ENCODE peak calls at places on chromosomes 1 and 21, in four cellular contexts. F is HCT116, S is HepG2, O is K562. N is an unnamed sample.

GRCh38 chr1:114482585-114482984 is 28.4 kb downstream of the TRIM33 start:
- DNase-seq in S (no peak), F (no peak), O (no peak), N (no peak)

GRCh38 chr1:5966543-5967205 is 25.6 kb downstream of the NPHP4 start:
- DNase-seq in O (no peak), S (no peak), F (no peak), N (no peak)

GRCh38 chr1:9542425-9542824 is 3.2 kb downstream of the SLC25A33 start:
- DNase-seq in F (no peak), O (no peak), S (peak; percentile 66), N (no peak)

GRCh38 chr1:112524251-112524650 is 15.5 kb downstream of the WNT2B start:
- DNase-seq in S (no peak), F (no peak), O (no peak), N (no peak)

GRCh38 chr1:96510911-96511310 is 210.7 kb upstream of the PTBP2 start:
- DNase-seq in S (no peak), F (no peak), O (no peak), N (no peak)

GRCh38 chr1:2021550-2021949 is 2.4 kb downstream of the GABRD start:
- DNase-seq in S (no peak), O (no peak), F (no peak), N (no peak)

GRCh38 chr1:214438530-214438929 is 112.9 kb downstream of the PTPN14 start:
- DNase-seq in F (no peak), S (no peak), O (no peak), N (no peak)

GRCh38 chr1:157000686-157001085 is 44.9 kb downstream of the ARHGEF11 start:
- DNase-seq in F (no peak), O (no peak), S (no peak), N (no peak)

GRCh38 chr1:5390497-5390896 is 601.7 kb downstream of the NPHP4 start:
- DNase-seq in S (no peak), F (no peak), O (no peak), N (no peak)

GRCh38 chr21:16280731-16281130 is 550.9 kb downstream of the USP25 start:
- DNase-seq in O (no peak), F (no peak), S (no peak), N (no peak)

GRCh38 chr1:41479000-41479807 is 5.3 kb downstream of the EDN2 start:
- DNase-seq in F (no peak), O (no peak), S (no peak), N (no peak)

GRCh38 chr1:59418361-59418760 is 121.5 kb downstream of the FGGY start:
- DNase-seq in F (no peak), O (no peak), S (no peak), N (no peak)

GRCh38 chr1:75035536-75035935 is 98.7 kb upstream of the LHX8 start:
- DNase-seq in S (no peak), F (no peak), O (no peak), N (no peak)

GRCh38 chr1:67909776-67910175 is 76.5 kb upstream of the GNG12 start:
- DNase-seq in O (no peak), F (no peak), S (no peak), N (no peak)

DNA sequence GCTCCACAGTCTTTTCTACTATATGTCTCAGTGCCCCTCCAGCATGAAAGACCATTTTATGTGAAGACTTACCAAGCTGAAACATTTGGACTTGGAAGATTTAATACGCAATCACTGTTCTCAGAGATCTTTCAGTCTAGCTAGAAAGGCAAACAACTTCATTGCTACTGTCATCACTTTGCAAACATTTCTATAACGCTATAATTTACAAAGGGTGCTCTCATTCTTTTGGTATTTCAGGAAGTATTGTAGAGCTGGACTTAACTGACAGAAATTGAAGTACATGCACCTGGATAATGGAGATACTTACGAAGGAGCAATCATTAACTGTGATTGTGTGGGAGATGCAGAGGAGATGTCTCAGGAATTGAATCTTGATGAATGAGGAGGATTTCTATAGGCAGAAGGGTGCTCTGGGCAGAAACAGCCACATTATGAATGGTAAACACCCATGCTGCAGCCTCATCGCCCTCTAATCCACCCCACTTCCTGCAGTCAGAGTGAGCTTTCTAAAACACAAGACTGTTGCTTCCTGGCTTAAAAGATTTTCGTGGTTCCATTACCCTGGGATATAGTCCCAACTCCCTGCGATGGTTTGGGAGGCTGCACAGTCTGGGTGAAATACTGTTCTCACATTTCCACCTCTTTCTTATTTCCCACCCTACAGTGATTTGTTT is 75.1 kb upstream of the GNG12 start:
- DNase-seq in F (no peak), O (no peak), S (no peak), N (no peak)
- TF ChIP-seq TCF7L2 in F (no peak), O (no peak), S (no peak), N (no peak)

GRCh38 chr1:22935450-22935849 is 37.2 kb downstream of the LACTBL1 start:
- DNase-seq in O (no peak), F (peak; percentile 16), S (no peak), N (no peak)
- TF ChIP-seq TCF7L2 in O (no peak), F (no peak), S (no peak), N (no peak)

GRCh38 chr1:164773146-164773545 is 214.2 kb downstream of the PBX1 start:
- DNase-seq in F (no peak), S (no peak), O (no peak), N (no peak)

GRCh38 chr1:164771001-164771550 is 212.1 kb downstream of the PBX1 start:
- DNase-seq in O (no peak), F (no peak), S (no peak), N (no peak)

GRCh38 chr1:164772635-164773034 is 213.7 kb downstream of the PBX1 start:
- DNase-seq in O (peak; percentile 46), F (peak; percentile 75), S (no peak), N (no peak)

GRCh38 chr1:164770149-164770529 is 211.2 kb downstream of the PBX1 start:
- DNase-seq in F (no peak), O (no peak), S (no peak), N (no peak)

GRCh38 chr1:164771568-164772350 is 212.8 kb downstream of the PBX1 start:
- DNase-seq in O (no peak), F (no peak), S (no peak), N (no peak)
- TF ChIP-seq TCF7L2 in O (no peak), F (no peak), S (no peak), N (no peak)

DNA sequence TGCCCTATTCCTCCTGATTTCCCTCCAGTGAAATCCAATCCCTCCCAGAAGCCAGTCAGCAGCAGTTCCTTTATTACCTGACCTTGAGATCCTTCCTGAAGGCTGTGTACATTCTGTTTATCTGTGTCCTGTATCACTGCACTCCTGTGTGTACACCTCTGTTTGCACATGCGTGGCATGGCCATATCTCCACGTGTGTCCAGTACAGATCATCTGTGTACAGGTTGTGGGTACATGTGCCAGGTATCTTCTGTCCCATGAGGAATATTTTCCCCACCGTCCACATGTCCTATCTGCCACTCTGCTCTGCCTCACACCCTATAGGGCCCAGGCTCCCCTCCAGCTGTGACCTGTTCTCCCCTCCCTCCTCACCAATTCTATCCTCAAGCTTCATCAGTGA is 2.8 kb downstream of the CDC42SE1 start:
- DNase-seq in O (no peak), F (no peak), S (no peak), N (no peak)
- TF ChIP-seq TCF7L2 in O (no peak), F (no peak), S (no peak), N (no peak)

GRCh38 chr1:108814343-108815125 is 42.4 kb downstream of the AKNAD1 start:
- DNase-seq in F (no peak), S (no peak), O (no peak), N (no peak)

GRCh38 chr1:108816049-108816882 is 40.6 kb downstream of the AKNAD1 start:
- DNase-seq in S (peak; percentile 24), F (no peak), O (peak; percentile 25), N (peak; percentile 48)

GRCh38 chr1:108813326-108813725 is 43.6 kb downstream of the AKNAD1 start:
- DNase-seq in S (no peak), F (no peak), O (no peak), N (no peak)

GRCh38 chr1:108817016-108817415 is 39.9 kb downstream of the AKNAD1 start:
- DNase-seq in F (no peak), O (no peak), S (peak; percentile 2), N (no peak)

GRCh38 chr1:108815566-108815965 is 41.3 kb downstream of the AKNAD1 start:
- DNase-seq in O (no peak), F (no peak), S (no peak), N (no peak)
- TF ChIP-seq TCF7L2 in O (no peak), F (no peak), S (no peak), N (no peak)

DNA sequence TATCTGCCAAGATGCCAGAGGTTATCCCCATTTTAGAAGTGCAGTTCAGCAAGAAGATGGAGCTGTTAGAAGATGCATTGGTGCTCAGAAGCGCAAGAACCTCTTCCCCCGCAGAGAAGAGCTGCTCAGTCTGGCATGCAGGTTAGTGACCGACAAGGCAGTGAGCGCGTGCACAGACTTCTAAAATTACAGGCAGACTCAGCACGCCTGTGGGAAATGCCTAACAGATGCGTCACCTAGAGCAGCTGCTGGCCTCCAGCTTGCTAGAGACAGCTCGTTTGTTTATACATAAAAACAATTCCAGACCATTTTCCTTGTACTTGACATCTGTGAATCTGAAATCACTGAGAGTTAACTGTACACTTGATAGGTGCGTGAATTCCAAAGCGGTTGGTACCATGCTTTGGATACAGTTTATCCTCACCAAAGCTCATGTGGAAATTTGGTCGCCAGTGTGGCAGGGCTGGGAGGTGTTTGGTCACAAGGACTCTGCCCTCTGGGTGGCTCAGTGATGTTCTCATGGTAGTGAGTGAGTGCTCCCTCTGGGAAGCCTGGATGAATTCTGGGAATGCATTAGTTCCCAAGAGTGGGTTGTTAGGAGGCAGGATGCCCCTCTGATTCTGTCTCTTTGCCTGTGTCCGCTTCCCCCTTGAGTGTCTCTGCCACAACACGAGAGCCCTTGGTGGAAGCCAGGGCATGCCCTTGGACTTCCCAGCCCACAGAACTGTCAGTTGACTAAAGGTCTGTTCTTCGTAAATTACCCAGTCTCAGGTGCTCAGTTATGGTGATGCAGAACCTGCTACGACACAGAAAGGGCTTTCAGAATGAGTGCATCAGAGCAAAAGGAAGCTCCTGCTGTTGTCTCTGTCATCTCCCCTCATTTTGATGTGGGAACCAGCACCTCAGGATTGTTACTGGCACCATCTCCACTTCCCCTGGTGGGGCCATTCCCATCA is 24.4 kb downstream of the SNAP47 start:
- DNase-seq in O (no peak), F (no peak), S (no peak), N (peak; percentile 59)
- TF ChIP-seq TCF7L2 in O (no peak), F (no peak), S (no peak), N (no peak)